ENCODE peak calls at places on chromosomes 4 and X, in nine cellular contexts. F, E, V, M, K, X, L, I and H are unnamed samples.

GRCh38 chr4:121213940-121214339 is 49.8 kb upstream of the TNIP3 start:
- DNase-seq in M (no peak), V (no peak), L (no peak), K (no peak), I (no peak), X (no peak), F (no peak), E (no peak), H (no peak)

GRCh38 chr4:148116264-148116663 is 325.9 kb downstream of the NR3C2 start:
- DNase-seq in E (peak), X (no peak), F (no peak), I (no peak), L (no peak), V (no peak), M (no peak), K (no peak), H (no peak)

GRCh38 chrX:132591719-132592275 is 103.0 kb upstream of the MBNL3 start:
- DNase-seq in I (no peak), K (no peak), F (no peak), M (no peak), X (no peak), E (no peak), V (no peak), L (no peak), H (no peak)

GRCh38 chr4:71558248-71558647 is 219.4 kb downstream of the SLC4A4 start:
- DNase-seq in I (no peak), V (no peak), L (no peak), F (no peak), M (no peak), E (no peak), X (no peak), K (no peak), H (no peak)

GRCh38 chr4:188701952-188702351 is 562.7 kb downstream of the TRIML1 start:
- DNase-seq in I (no peak), M (no peak), X (no peak), L (no peak), E (no peak), V (no peak), F (no peak), K (no peak), H (no peak)

GRCh38 chr4:72876946-72877345 is 192.6 kb downstream of the COX18 start:
- DNase-seq in M (no peak), K (no peak), V (no peak), F (no peak), I (peak), L (no peak), E (no peak), X (no peak), H (no peak)

GRCh38 chr4:110792036-110792435 is 169.2 kb upstream of the PITX2 start:
- DNase-seq in V (no peak), K (no peak), I (no peak), F (no peak), X (no peak), L (no peak), E (no peak), M (no peak), H (no peak)

GRCh38 chr4:159563257-159563656 is 460.4 kb downstream of the RAPGEF2 start:
- DNase-seq in V (no peak), M (no peak), E (no peak), L (no peak), K (no peak), I (no peak), X (no peak), F (no peak), H (no peak)

GRCh38 chr4:6896035-6896434 is 13.6 kb upstream of the TBC1D14 start:
- DNase-seq in L (peak), I (no peak), M (no peak), K (no peak), V (no peak), F (no peak), E (no peak), X (no peak), H (no peak)

GRCh38 chrX:117982702-117983392 is 133.8 kb downstream of the KLHL13 start:
- DNase-seq in K (no peak), I (no peak), X (no peak), L (no peak), V (no peak), M (no peak), E (no peak), F (no peak), H (no peak)

GRCh38 chr4:4574792-4575191 is 32.9 kb upstream of the STX18 start:
- DNase-seq in K (no peak), E (peak), I (no peak), V (peak), F (no peak), X (no peak), L (no peak), M (no peak), H (peak)

GRCh38 chrX:129678176-129678880 is 23.6 kb upstream of the APLN start:
- DNase-seq in L (no peak), E (no peak), K (peak), V (no peak), M (peak), F (no peak), X (no peak), I (peak), H (peak)

GRCh38 chrX:51461053-51462050 is 35.0 kb downstream of the NUDT11 start:
- DNase-seq in F (no peak), X (no peak), I (no peak), E (peak), V (no peak), K (no peak), M (peak), L (peak), H (no peak)

GRCh38 chr4:87529187-87529586 is at the start of gene SPARCL1:
- DNase-seq in V (peak), K (peak), X (no peak), L (no peak), E (peak), M (no peak), F (no peak), I (no peak), H (peak)

DNA sequence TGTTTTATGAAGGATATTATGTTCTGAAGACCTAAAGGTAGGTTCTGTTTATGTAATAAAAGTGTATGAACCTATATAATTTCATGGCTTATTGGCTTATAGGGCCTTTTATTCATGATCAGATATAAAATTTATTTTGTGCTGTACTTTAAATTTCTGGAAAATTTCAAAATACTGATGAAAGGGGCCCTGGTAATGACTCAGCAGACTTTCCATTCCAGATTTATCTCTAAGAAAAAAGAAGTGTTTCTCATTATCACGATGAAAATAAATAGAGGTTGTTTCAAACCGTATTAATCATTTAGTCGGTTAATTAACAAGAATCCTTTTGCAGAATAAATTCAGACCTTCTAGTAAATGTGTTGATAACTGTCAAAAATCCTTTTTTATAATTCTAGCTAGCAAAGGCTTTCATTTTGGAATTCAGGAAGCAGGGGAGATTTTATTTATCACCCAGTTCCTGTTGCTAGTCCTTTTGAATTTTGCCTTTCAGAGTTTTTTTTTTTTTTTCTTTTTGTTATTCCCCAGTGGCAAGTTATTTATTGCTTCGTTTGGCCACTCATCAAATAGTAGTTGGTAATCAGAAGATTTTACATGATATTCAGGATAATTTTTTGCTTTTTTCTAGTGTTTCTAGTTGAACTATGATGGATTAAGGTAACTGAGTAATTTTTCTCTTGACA is 5.4 kb upstream of the TAPT1 start:
- DNase-seq in K (no peak), V (no peak), M (no peak), I (no peak), E (no peak), F (no peak), L (no peak), X (no peak), H (no peak)
- TF ChIP-seq POLR2A in K (no peak), V (no peak), M (no peak), I (no peak), E (no peak), F (no peak), L (no peak), X (no peak), H (no peak)

DNA sequence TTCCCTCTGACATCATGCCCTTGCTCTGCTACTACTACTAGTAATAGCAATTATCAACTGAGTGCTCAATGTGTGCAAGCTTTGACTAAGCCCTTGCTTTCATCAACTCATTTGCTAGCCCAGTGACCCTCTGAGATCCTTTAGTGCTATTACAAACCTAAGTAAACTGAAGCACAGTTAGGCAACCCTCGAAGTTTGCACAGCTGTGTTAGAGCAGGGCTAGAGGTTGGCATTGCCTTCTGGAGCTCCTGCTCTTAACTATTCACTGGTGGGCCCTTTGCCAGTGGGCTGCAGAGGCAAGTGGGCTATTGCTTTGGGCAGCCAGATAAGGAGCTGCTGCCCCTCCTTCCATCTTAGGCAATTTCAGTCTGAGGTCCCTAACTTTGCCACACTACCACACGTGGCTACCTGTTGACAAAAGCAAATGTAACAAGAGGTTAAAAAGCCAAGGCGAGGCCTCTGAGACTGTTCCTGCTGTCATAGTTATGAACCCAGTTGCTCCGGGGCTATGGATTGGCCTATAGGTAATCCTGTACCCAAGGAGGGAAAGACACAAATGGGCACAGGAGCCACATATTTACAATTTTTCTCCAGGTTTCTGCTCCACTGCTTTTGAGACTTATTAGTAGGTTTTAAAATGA is 41.5 kb upstream of the ANKRD50 start:
- DNase-seq in V (no peak), M (no peak), E (no peak), K (no peak), I (no peak), F (no peak), L (no peak), X (no peak), H (no peak)
- TF ChIP-seq EP300 in V (no peak), M (no peak), E (no peak), K (no peak), I (no peak), F (no peak), L (no peak), X (no peak), H (no peak)

DNA sequence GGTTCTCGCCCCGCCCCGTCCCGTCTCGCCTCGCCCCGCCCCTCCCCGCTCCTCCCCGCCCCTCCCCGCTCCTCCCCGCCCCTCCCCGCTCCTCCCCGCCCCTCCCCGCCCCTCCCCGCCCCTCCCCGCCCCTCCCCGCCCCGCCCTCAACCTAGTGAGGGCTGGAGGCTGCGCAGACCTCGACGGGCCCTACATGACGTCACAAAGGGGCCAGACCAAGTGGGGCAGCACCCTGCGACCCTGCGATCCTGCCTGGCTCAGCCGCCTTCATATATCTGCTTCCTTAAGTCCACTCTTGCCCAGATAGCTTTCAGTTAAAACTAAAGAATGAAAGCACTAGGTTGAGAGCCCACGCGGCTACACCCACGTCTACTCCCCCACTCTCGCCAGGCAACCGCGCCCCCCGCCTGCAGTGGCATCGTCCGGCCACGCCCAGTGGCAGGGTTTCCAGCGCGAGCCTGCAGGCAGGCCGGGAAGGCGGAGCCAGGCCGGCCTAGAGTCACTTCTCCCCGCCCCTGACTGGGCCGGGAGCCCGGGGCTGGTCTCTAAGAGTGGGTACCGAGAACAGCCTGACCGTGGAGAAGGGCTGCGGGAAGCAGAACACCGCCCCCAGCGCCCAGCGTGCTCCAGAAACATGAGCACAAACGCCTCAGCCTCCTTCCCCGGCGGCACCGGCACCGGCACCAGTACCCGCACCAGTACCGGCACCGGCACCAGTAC is 1.5 kb upstream of the MAOA start:
- DNase-seq in L (peak), I (peak), M (peak), V (peak), E (peak), X (peak), F (peak), K (peak), H (peak)
- TF ChIP-seq POLR2A in L (no peak), I (peak), M (peak), V (peak), E (peak), X (no peak), F (peak), K (peak), H (peak)

GRCh38 chr4:66574145-66574978 is 904.1 kb upstream of the EPHA5 start:
- DNase-seq in F (no peak), M (no peak), X (no peak), I (no peak), L (no peak), K (no peak), V (no peak), E (no peak), H (no peak)

GRCh38 chr4:66572949-66573348 is 902.7 kb upstream of the EPHA5 start:
- DNase-seq in F (no peak), X (no peak), E (no peak), K (no peak), M (no peak), I (no peak), L (no peak), V (no peak), H (no peak)

GRCh38 chr4:66575024-66575696 is 904.9 kb upstream of the EPHA5 start:
- DNase-seq in E (no peak), K (no peak), L (no peak), F (no peak), I (no peak), V (no peak), X (no peak), M (peak), H (no peak)

GRCh38 chr4:66577922-66578321 is 907.6 kb upstream of the EPHA5 start:
- DNase-seq in L (no peak), F (no peak), I (no peak), V (no peak), M (no peak), E (no peak), K (no peak), X (no peak), H (no peak)
- TF ChIP-seq EP300 in L (no peak), F (no peak), I (no peak), V (no peak), M (no peak), E (no peak), K (no peak), X (no peak), H (no peak)

GRCh38 chr4:175791221-175791620 is 20.8 kb downstream of the GPM6A start:
- DNase-seq in V (no peak), L (no peak), X (no peak), E (no peak), K (no peak), I (no peak), M (no peak), F (no peak), H (no peak)

GRCh38 chr4:175787948-175788347 is 24.1 kb downstream of the GPM6A start:
- DNase-seq in E (no peak), I (no peak), L (no peak), K (no peak), X (no peak), M (no peak), F (no peak), V (no peak), H (no peak)

GRCh38 chr4:175784986-175785525 is 27.0 kb downstream of the GPM6A start:
- DNase-seq in M (no peak), V (no peak), L (no peak), I (no peak), K (no peak), E (no peak), X (no peak), F (no peak), H (no peak)

GRCh38 chr4:175790067-175790466 is 22.0 kb downstream of the GPM6A start:
- DNase-seq in F (no peak), E (no peak), L (no peak), K (no peak), V (no peak), I (no peak), M (no peak), X (no peak), H (no peak)

DNA sequence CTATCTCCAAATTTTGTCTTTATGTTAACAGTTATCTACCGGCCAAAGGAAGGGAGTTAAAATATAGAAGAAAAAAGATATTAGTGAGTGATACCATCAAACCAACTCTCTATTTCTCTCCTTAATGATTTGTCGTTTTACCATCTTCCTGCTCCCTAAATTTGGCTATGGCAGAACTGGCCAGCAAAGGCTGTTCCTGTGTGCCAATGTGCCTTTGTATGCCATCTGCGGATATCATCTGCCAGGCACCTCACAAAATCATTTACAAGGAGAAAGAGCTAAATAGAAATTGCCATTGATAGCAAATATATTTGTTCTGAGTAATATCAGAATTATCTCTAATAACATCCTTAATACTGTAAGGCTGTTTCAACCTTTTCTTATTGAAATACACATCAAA is 22.4 kb downstream of the GPM6A start:
- DNase-seq in M (no peak), E (no peak), I (no peak), X (no peak), K (no peak), F (no peak), L (no peak), V (no peak), H (no peak)
- TF ChIP-seq POLR2A in M (no peak), E (no peak), I (no peak), X (no peak), K (no peak), F (no peak), L (no peak), V (no peak), H (no peak)

DNA sequence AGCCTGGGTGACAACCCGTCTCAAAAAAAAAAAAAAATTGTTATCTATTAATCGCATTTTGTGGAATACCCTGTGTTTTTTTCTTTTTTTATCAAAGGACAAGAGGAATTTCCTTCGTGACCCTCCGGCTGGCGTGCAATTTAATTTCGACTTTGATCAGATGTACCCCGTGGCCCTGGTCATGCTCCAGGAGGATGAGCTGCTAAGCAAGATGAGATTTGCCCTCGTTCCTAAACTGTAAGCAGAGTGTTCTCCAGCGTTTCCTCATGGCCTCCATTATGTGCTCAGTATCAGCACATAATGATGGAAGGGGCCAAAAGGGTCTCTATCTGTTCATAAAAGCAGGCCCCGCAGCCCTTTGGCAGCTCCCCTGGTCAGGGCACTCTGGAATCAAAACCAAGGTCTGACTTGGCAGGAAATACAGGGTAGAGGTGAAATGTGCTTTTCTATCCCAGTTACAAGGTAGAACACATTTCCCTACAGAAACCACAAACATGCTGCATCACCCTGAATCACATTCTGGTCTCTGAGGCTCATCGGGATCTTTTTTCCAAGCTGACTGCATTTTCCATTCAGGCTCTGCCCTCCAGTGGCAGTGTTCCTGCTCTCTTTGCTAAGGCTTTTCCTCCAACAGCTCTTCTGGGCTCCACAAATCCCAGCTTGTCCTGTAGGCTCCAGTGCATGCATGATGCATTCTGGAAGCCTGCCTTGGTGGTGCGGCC is 24.4 kb downstream of the SYAP1 start:
- DNase-seq in L (no peak), K (no peak), F (no peak), I (no peak), E (no peak), V (no peak), M (no peak), X (no peak), H (no peak)
- TF ChIP-seq EP300 in L (no peak), K (no peak), F (no peak), I (no peak), E (no peak), V (no peak), M (no peak), X (no peak), H (no peak)

GRCh38 chrX:91435465-91435864 is 826 bp downstream of the PABPC5 start:
- DNase-seq in K (no peak), E (no peak), M (no peak), L (no peak), V (no peak), X (no peak), F (no peak), I (no peak), H (no peak)

DNA sequence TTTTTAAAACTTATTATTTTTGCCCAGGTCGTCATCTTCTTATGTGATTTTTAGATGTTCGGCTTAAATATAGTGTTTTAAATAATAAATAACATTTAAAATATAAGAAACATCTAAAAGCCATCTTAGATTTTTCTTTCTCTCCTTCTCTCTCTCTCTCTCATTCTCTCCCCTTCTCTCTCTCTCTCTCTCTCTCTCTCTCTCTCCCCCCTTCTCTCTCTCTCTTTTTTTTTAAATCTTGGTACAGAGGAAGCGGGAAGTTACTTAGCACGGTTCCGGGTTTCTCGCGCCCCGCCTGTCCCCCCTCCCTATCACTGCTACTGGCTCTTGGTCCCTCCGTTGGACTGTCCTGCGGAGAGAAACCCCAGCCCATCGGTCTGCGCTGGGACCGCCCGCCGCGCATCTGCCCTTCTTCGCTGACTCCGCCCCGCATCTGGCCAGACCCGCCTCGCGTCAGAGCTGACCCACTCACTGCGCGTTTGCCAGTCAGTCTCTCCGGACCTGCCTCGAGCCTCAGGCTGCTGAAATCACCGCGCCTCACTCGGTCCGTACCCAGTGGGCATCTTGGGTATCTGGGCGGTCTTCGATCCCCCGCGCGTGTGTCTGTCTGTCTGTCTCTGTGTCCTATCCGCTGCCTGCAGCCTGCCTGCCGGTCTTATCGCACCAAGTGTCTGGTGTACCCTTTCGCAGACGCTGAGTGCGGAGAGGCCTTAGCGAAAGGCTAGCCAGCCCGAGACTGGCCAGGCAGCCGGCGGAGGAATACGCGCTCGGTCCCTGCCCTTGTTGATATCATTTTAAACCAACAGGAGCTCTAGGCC is at the start of gene PABPC5:
- DNase-seq in M (no peak), L (no peak), E (peak), X (no peak), F (peak), I (peak), K (peak), V (peak), H (peak)
- TF ChIP-seq POLR2A in M (no peak), L (no peak), E (no peak), X (no peak), F (peak), I (peak), K (peak), V (peak), H (peak)